ENCODE peak calls at places on chromosomes 4 and X, in seven cellular contexts. M is mesenchymal stem cell, K is tibial artery, T is activated T-cell treated with anti-CD3 and anti-CD28 coated beads for 48 hours, C is cardiac muscle cell, L is OCI-LY7, A is NB4. V is an unnamed sample.

GRCh38 chr4:86791126-86791525 is 58.1 kb downstream of the SLC10A6 start:
- DNase-seq in M (no peak), K (no peak), T (no peak), C (no peak), L (peak; percentile 26), A (peak; percentile 8), V (no peak)

GRCh38 chr4:98959411-98959810 is 30.5 kb upstream of the EIF4E start:
- DNase-seq in M (no peak), K (no peak), T (no peak), C (no peak), L (no peak), A (no peak), V (no peak)

GRCh38 chr4:148173397-148174017 is 268.7 kb downstream of the NR3C2 start:
- DNase-seq in M (no peak), K (no peak), T (no peak), C (no peak), L (no peak), A (no peak), V (no peak)

GRCh38 chr4:84878090-84878489 is 88.4 kb downstream of the WDFY3 start:
- DNase-seq in M (peak; percentile 83), K (no peak), T (no peak), C (peak; percentile 73), L (no peak), A (no peak), V (no peak)

GRCh38 chr4:183631577-183632198 is 27.3 kb downstream of the RWDD4 start:
- DNase-seq in M (no peak), K (no peak), T (no peak), C (no peak), L (no peak), A (no peak), V (no peak)

GRCh38 chrX:153321381-153322105 is at the start of gene PNMA6F:
- DNase-seq in M (no peak), K (no peak), T (no peak), C (no peak), L (no peak), A (no peak), V (no peak)

GRCh38 chr4:176883681-176884418 is 91.1 kb upstream of the VEGFC start:
- DNase-seq in M (peak; percentile 87), K (no peak), T (no peak), C (peak; percentile 31), L (no peak), A (no peak), V (no peak)

GRCh38 chr4:35151816-35152572 is 1092.3 kb downstream of the ARAP2 start:
- DNase-seq in M (peak; percentile 4), K (no peak), T (no peak), C (no peak), L (peak; percentile 3), A (peak; percentile 48), V (no peak)

V was measured in dorsolateral prefrontal cortex.